ENCODE peak calls at places on chromosome 3, in five cellular contexts. M, D, S, P and B are unnamed samples.

GRCh38 chr3:105837143-105837740 is 31.6 kb downstream of the CBLB start:
- DNase-seq in M (no peak), D (no peak), S (no peak), P (no peak), B (no peak)

GRCh38 chr3:107846282-107846852 is 244.5 kb downstream of the CD47 start:
- DNase-seq in M (no peak), D (peak), S (peak), P (peak), B (no peak)

GRCh38 chr3:156685198-156685597 is 10.8 kb downstream of the TIPARP start:
- DNase-seq in M (no peak), D (peak), S (peak), P (no peak), B (no peak)

GRCh38 chr3:175270199-175270837 is 411.2 kb downstream of the NAALADL2 start:
- DNase-seq in M (no peak), D (peak), S (peak), P (no peak), B (no peak)

GRCh38 chr3:167978071-167978470 is 117.7 kb downstream of the GOLIM4 start:
- DNase-seq in M (no peak), D (peak), S (no peak), P (no peak), B (no peak)

GRCh38 chr3:168812234-168812633 is 716.5 kb upstream of the GOLIM4 start:
- DNase-seq in M (no peak), D (no peak), S (peak), P (no peak), B (no peak)

GRCh38 chr3:51994530-51994929 is 1.2 kb downstream of the RPL29 start:
- DNase-seq in M (no peak), D (no peak), S (no peak), P (no peak), B (no peak)

GRCh38 chr3:45426161-45426560 is 37.8 kb downstream of the LARS2 start:
- DNase-seq in M (peak), D (no peak), S (no peak), P (no peak), B (no peak)

GRCh38 chr3:124588794-124589193 is 141.5 kb upstream of the UMPS start:
- DNase-seq in M (no peak), D (no peak), S (no peak), P (no peak), B (no peak)

GRCh38 chr3:116306720-116307119 is 138.6 kb downstream of the LSAMP start:
- DNase-seq in M (no peak), D (no peak), S (peak), P (no peak), B (no peak)

GRCh38 chr3:183224581-183224980 is 28.5 kb upstream of the B3GNT5 start:
- DNase-seq in M (no peak), D (peak), S (no peak), P (peak), B (no peak)

GRCh38 chr3:36959821-36960220 is 15.0 kb upstream of the TRANK1 start:
- DNase-seq in M (no peak), D (peak), S (peak), P (no peak), B (no peak)

GRCh38 chr3:50340404-50341329 is at the start of gene RASSF1:
- DNase-seq in M (no peak), D (no peak), S (peak), P (peak), B (no peak)

GRCh38 chr3:50550079-50550736 is 17.3 kb downstream of the C3orf18 start:
- DNase-seq in M (no peak), D (peak), S (peak), P (peak), B (no peak)

GRCh38 chr3:44060164-44060563 is 181.5 kb upstream of the TOPAZ1 start:
- DNase-seq in M (no peak), D (no peak), S (no peak), P (no peak), B (no peak)

GRCh38 chr3:63295356-63295755 is 17.2 kb downstream of the SYNPR start:
- DNase-seq in M (no peak), D (no peak), S (no peak), P (no peak), B (no peak)

GRCh38 chr3:181326637-181327223 is 337.2 kb upstream of the DNAJC19 start:
- DNase-seq in M (peak), D (peak), S (no peak), P (no peak), B (no peak)

GRCh38 chr3:76859596-76859995 is 180.3 kb upstream of the ROBO2 start:
- DNase-seq in M (no peak), D (no peak), S (peak), P (no peak), B (no peak)

GRCh38 chr3:59386165-59386564 is 336.3 kb upstream of the CFAP20DC start:
- DNase-seq in M (no peak), D (peak), S (no peak), P (no peak), B (no peak)

GRCh38 chr3:58025824-58026579 is 17.8 kb downstream of the FLNB start:
- DNase-seq in M (peak), D (peak), S (peak), P (no peak), B (no peak)

GRCh38 chr3:38127611-38128302 is 9.2 kb downstream of the ACAA1 start:
- DNase-seq in M (no peak), D (no peak), S (no peak), P (no peak), B (no peak)

GRCh38 chr3:58084166-58084565 is 75.9 kb downstream of the FLNB start:
- DNase-seq in M (no peak), D (no peak), S (no peak), P (no peak), B (no peak)